ENCODE peak calls at places on chromosomes 2 and 18, in five cellular contexts. One of them, this sample, is unnamed. For H3K36me3, the result is how much of the 10 kb centered on the place peaks cover.

GRCh38 chr2:63040586-63040985 is 10.0 kb upstream of the OTX1 start:
- DNase-seq in GM12878: no peak
- DNase-seq in GM23338: peak
- DNase-seq in Peyer's patch: no peak
- DNase-seq in SJSA1: no peak
- DNase-seq in this sample: no peak

GRCh38 chr2:74474899-74475298 is 2.4 kb upstream of the MRPL53 start:
- DNase-seq in GM12878: no peak
- DNase-seq in GM23338: peak
- DNase-seq in Peyer's patch: no peak
- DNase-seq in SJSA1: no peak
- DNase-seq in this sample: no peak

GRCh38 chr18:58671941-58672565 is 788 bp downstream of the MALT1 start:
- DNase-seq in GM12878: no peak
- DNase-seq in GM23338: peak
- DNase-seq in Peyer's patch: peak
- DNase-seq in SJSA1: no peak
- DNase-seq in this sample: peak

GRCh38 chr2:241801611-241802420 is 7.2 kb upstream of the NEU4 start:
- DNase-seq in GM12878: no peak
- DNase-seq in GM23338: peak
- DNase-seq in Peyer's patch: no peak
- DNase-seq in SJSA1: peak
- DNase-seq in this sample: no peak

GRCh38 chr2:289362-290089 is 1.6 kb upstream of the ALKAL2 start:
- DNase-seq in GM12878: no peak
- DNase-seq in GM23338: peak
- DNase-seq in Peyer's patch: no peak
- DNase-seq in SJSA1: no peak
- DNase-seq in this sample: no peak

GRCh38 chr2:144215207-144215606 is 304.7 kb downstream of the ZEB2 start:
- DNase-seq in GM12878: no peak
- DNase-seq in GM23338: no peak
- DNase-seq in Peyer's patch: no peak
- DNase-seq in SJSA1: no peak
- DNase-seq in this sample: no peak

GRCh38 chr18:70523798-70524182 is 234.9 kb downstream of the SOCS6 start:
- DNase-seq in GM12878: no peak
- DNase-seq in GM23338: no peak
- DNase-seq in Peyer's patch: no peak
- DNase-seq in SJSA1: no peak
- DNase-seq in this sample: no peak

GRCh38 chr2:83251473-83251872 is 1207.6 kb downstream of the SUCLG1 start:
- DNase-seq in GM12878: no peak
- DNase-seq in GM23338: no peak
- DNase-seq in Peyer's patch: no peak
- DNase-seq in SJSA1: no peak
- DNase-seq in this sample: peak

GRCh38 chr2:151762694-151763093 is 28.4 kb upstream of the NEB start:
- DNase-seq in GM12878: no peak
- DNase-seq in GM23338: no peak
- DNase-seq in Peyer's patch: no peak
- DNase-seq in SJSA1: no peak
- DNase-seq in this sample: no peak

GRCh38 chr18:44130365-44130942 is 550.2 kb upstream of the SETBP1 start:
- DNase-seq in GM12878: no peak
- DNase-seq in GM23338: peak
- DNase-seq in Peyer's patch: no peak
- DNase-seq in SJSA1: peak
- DNase-seq in this sample: peak

GRCh38 chr2:17827306-17827705 is 11.0 kb downstream of the MSGN1 start:
- DNase-seq in GM12878: no peak
- DNase-seq in GM23338: peak
- DNase-seq in Peyer's patch: no peak
- DNase-seq in SJSA1: no peak
- DNase-seq in this sample: no peak

GRCh38 chr2:231800493-231801091 is 14.3 kb downstream of the COPS7B start:
- DNase-seq in GM12878: no peak
- DNase-seq in GM23338: peak
- DNase-seq in Peyer's patch: no peak
- DNase-seq in SJSA1: peak
- DNase-seq in this sample: peak

GRCh38 chr2:148893906-148894305 is 18.9 kb downstream of the KIF5C start:
- DNase-seq in GM12878: no peak
- DNase-seq in GM23338: no peak
- DNase-seq in Peyer's patch: no peak
- DNase-seq in SJSA1: no peak
- DNase-seq in this sample: no peak

GRCh38 chr2:189580267-189580661 is 322 bp downstream of the SLC40A1 start:
- DNase-seq in GM12878: no peak
- DNase-seq in GM23338: peak
- DNase-seq in Peyer's patch: peak
- DNase-seq in SJSA1: no peak
- DNase-seq in this sample: no peak

GRCh38 chr18:53984021-53984420 is 240.4 kb downstream of the MBD2 start:
- DNase-seq in GM12878: no peak
- DNase-seq in GM23338: no peak
- DNase-seq in Peyer's patch: no peak
- DNase-seq in SJSA1: peak
- DNase-seq in this sample: peak

GRCh38 chr18:50286391-50287027 is 983 bp downstream of the CXXC1 start:
- DNase-seq in GM12878: no peak
- DNase-seq in GM23338: peak
- DNase-seq in Peyer's patch: peak
- DNase-seq in SJSA1: peak
- DNase-seq in this sample: peak

GRCh38 chr2:183996825-183997823 is 601.2 kb upstream of the ZNF804A start:
- DNase-seq in GM12878: no peak
- DNase-seq in GM23338: peak
- DNase-seq in Peyer's patch: no peak
- DNase-seq in SJSA1: no peak
- DNase-seq in this sample: no peak

GRCh38 chr2:177000408-177000807 is 212.2 kb upstream of the HNRNPA3 start:
- DNase-seq in GM12878: no peak
- DNase-seq in GM23338: peak
- DNase-seq in Peyer's patch: no peak
- DNase-seq in SJSA1: no peak
- DNase-seq in this sample: no peak

GRCh38 chr18:80097201-80097600 is 11.9 kb upstream of the ADNP2 start:
- DNase-seq in GM12878: no peak
- DNase-seq in GM23338: no peak
- DNase-seq in Peyer's patch: no peak
- DNase-seq in SJSA1: no peak
- DNase-seq in this sample: no peak

GRCh38 chr2:144114761-144115160 is 405.2 kb downstream of the ZEB2 start:
- DNase-seq in GM12878: no peak
- DNase-seq in GM23338: no peak
- DNase-seq in Peyer's patch: no peak
- DNase-seq in SJSA1: no peak
- DNase-seq in this sample: no peak

GRCh38 chr2:174053784-174054183 is 88.6 kb upstream of the SP3 start:
- DNase-seq in GM12878: no peak
- DNase-seq in GM23338: peak
- DNase-seq in Peyer's patch: no peak
- DNase-seq in SJSA1: no peak
- DNase-seq in this sample: peak
- H3K4me3 ChIP-seq in GM12878: no peak
- H3K4me3 ChIP-seq in GM23338: peak
- H3K4me3 ChIP-seq in Peyer's patch: no peak
- H3K4me3 ChIP-seq in SJSA1: no peak
- H3K4me3 ChIP-seq in this sample: no peak

DNA sequence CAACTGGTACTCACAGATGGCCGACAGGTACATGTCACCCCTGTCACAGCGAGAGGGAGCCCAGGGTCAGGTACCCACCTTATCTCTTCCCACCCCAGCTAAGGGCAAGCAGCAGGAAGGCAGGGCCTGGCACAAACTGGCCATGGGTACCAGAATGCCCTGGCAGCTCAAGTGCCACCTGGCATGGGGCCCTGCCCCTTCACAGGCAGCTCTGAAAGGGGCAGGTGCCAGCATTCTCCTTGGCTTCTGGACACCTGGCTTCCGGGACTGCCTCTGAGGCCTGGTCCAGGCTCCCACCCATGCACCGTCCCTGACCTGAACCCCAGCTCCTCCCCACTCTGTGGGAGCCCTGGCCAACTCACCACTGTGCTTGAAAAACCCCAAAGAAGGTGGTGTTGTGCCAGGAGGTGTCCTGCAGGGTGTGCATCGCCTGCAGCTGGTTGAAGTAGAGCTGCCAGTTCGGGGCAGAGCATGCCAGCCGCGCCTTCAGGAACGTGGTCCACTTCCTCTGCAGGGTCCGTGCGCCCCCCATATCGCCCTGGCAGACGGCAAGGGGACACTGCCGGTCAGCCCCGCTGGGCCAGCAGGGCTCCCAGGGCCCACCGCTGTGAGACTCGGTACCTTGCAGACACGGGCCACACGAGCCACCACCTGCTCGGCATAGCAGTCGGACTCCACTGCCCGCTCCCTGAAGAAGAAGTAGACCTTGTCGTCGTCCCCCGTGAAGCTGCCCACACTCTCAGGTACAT is 5.4 kb downstream of the SEMA4C start:
- DNase-seq in GM12878: no peak
- DNase-seq in GM23338: no peak
- DNase-seq in Peyer's patch: no peak
- DNase-seq in SJSA1: no peak
- DNase-seq in this sample: no peak
- H3K36me3 ChIP-seq in GM12878: under half
- H3K36me3 ChIP-seq in GM23338: under half
- H3K36me3 ChIP-seq in Peyer's patch: under half
- H3K36me3 ChIP-seq in SJSA1: half or more
- H3K36me3 ChIP-seq in this sample: under half

GRCh38 chr2:44935854-44936185 is 5.7 kb upstream of the SIX3 start:
- DNase-seq in GM12878: no peak
- DNase-seq in GM23338: no peak
- DNase-seq in Peyer's patch: no peak
- DNase-seq in SJSA1: no peak
- DNase-seq in this sample: no peak
- H3K4me3 ChIP-seq in GM12878: no peak
- H3K4me3 ChIP-seq in GM23338: peak
- H3K4me3 ChIP-seq in Peyer's patch: no peak
- H3K4me3 ChIP-seq in SJSA1: no peak
- H3K4me3 ChIP-seq in this sample: no peak

GRCh38 chr2:239059854-239060253 is 212.0 kb downstream of the TWIST2 start:
- DNase-seq in GM12878: no peak
- DNase-seq in GM23338: no peak
- DNase-seq in Peyer's patch: no peak
- DNase-seq in SJSA1: no peak
- DNase-seq in this sample: no peak
- H3K36me3 ChIP-seq in GM12878: under half
- H3K36me3 ChIP-seq in GM23338: under half
- H3K36me3 ChIP-seq in Peyer's patch: under half
- H3K36me3 ChIP-seq in SJSA1: under half
- H3K36me3 ChIP-seq in this sample: under half

GRCh38 chr2:20072436-20073158 is 21.2 kb upstream of the LAPTM4A start:
- DNase-seq in GM12878: no peak
- DNase-seq in GM23338: no peak
- DNase-seq in Peyer's patch: no peak
- DNase-seq in SJSA1: no peak
- DNase-seq in this sample: no peak
- H3K4me3 ChIP-seq in GM12878: no peak
- H3K4me3 ChIP-seq in GM23338: no peak
- H3K4me3 ChIP-seq in Peyer's patch: no peak
- H3K4me3 ChIP-seq in SJSA1: peak
- H3K4me3 ChIP-seq in this sample: no peak

GRCh38 chr2:6852210-6852609 is 13.5 kb downstream of the CMPK2 start:
- DNase-seq in GM12878: no peak
- DNase-seq in GM23338: no peak
- DNase-seq in Peyer's patch: no peak
- DNase-seq in SJSA1: no peak
- DNase-seq in this sample: no peak
- H3K36me3 ChIP-seq in GM12878: under half
- H3K36me3 ChIP-seq in GM23338: under half
- H3K36me3 ChIP-seq in Peyer's patch: under half
- H3K36me3 ChIP-seq in SJSA1: under half
- H3K36me3 ChIP-seq in this sample: under half

This sample was measured in bronchial epithelial cell.